ENCODE peak calls at places on chromosomes 5 and 9, in six cellular contexts. S is HepG2, B is foreskin fibroblast, O is Panc1, F is heart left ventricle, A is NB4. Z is an unnamed sample.

GRCh38 chr5:121350493-121350892 is 501.2 kb upstream of the FTMT start:
- DNase-seq in S (no peak), B (peak), O (no peak), F (no peak), A (no peak), Z (no peak)

GRCh38 chr5:65663804-65664521 is 39.1 kb downstream of the SHLD3 start:
- DNase-seq in S (no peak), B (no peak), O (peak), F (no peak), A (no peak), Z (no peak)

GRCh38 chr9:70217029-70217428 is 41.7 kb upstream of the SMC5 start:
- DNase-seq in S (no peak), B (no peak), O (no peak), F (no peak), A (no peak), Z (no peak)

GRCh38 chr5:11912-12311 is 80.1 kb upstream of the PLEKHG4B start:
- DNase-seq in S (no peak), B (no peak), O (no peak), F (no peak), A (peak), Z (no peak)

GRCh38 chr9:35035851-35036701 is 36.3 kb downstream of the VCP start:
- DNase-seq in S (no peak), B (peak), O (no peak), F (peak), A (no peak), Z (no peak)

GRCh38 chr5:133925269-133925668 is 43.2 kb downstream of the C5orf15 start:
- DNase-seq in S (no peak), B (no peak), O (no peak), F (no peak), A (no peak), Z (no peak)

GRCh38 chr5:3596261-3596825 is 711 bp downstream of the IRX1 start:
- DNase-seq in S (no peak), B (peak), O (no peak), F (no peak), A (no peak), Z (no peak)

GRCh38 chr9:124941689-124942561 is 1.0 kb upstream of the GOLGA1 start:
- DNase-seq in S (peak), B (no peak), O (no peak), F (peak), A (peak), Z (no peak)

GRCh38 chr5:128084228-128085167 is 932 bp downstream of the SLC12A2 start:
- DNase-seq in S (no peak), B (peak), O (no peak), F (peak), A (peak), Z (no peak)

GRCh38 chr5:37576496-37576895 is 197.4 kb downstream of the WDR70 start:
- DNase-seq in S (no peak), B (no peak), O (no peak), F (no peak), A (no peak), Z (no peak)

GRCh38 chr5:139700711-139701693 is 52.9 kb downstream of the CXXC5 start:
- DNase-seq in S (peak), B (no peak), O (no peak), F (no peak), A (peak), Z (no peak)

GRCh38 chr5:86748538-86749105 is 130.9 kb downstream of the COX7C start:
- DNase-seq in S (no peak), B (no peak), O (no peak), F (no peak), A (no peak), Z (no peak)

GRCh38 chr9:13295556-13295955 is 16.1 kb upstream of the MPDZ start:
- DNase-seq in S (no peak), B (no peak), O (no peak), F (no peak), A (no peak), Z (no peak)

GRCh38 chr9:135835131-135835530 is 72.2 kb downstream of the CAMSAP1 start:
- DNase-seq in S (no peak), B (no peak), O (no peak), F (no peak), A (no peak), Z (no peak)

GRCh38 chr9:114677418-114677817 is 4.6 kb downstream of the TEX48 start:
- DNase-seq in S (peak), B (peak), O (no peak), F (no peak), A (peak), Z (peak)

GRCh38 chr5:67648201-67648671 is 451.6 kb upstream of the CD180 start:
- DNase-seq in S (no peak), B (peak), O (no peak), F (peak), A (no peak), Z (no peak)

GRCh38 chr9:5041390-5042115 is 56.5 kb downstream of the JAK2 start:
- DNase-seq in S (no peak), B (no peak), O (no peak), F (no peak), A (no peak), Z (no peak)

GRCh38 chr9:132814937-132815336 is 63.1 kb downstream of the AK8 start:
- DNase-seq in S (no peak), B (no peak), O (no peak), F (no peak), A (no peak), Z (no peak)

GRCh38 chr5:91182763-91183162 is 200.4 kb downstream of the ARRDC3 start:
- DNase-seq in S (no peak), B (peak), O (no peak), F (peak), A (peak), Z (no peak)

GRCh38 chr9:126421567-126422428 is 95.2 kb downstream of the MVB12B start:
- DNase-seq in S (no peak), B (no peak), O (no peak), F (no peak), A (no peak), Z (no peak)

GRCh38 chr5:3489221-3489620 is 106.4 kb upstream of the IRX1 start:
- DNase-seq in S (no peak), B (no peak), O (no peak), F (no peak), A (no peak), Z (no peak)

GRCh38 chr9:134560654-134561053 is 80.9 kb upstream of the COL5A1 start:
- DNase-seq in S (no peak), B (no peak), O (no peak), F (no peak), A (peak), Z (no peak)

GRCh38 chr5:75042511-75042910 is 9.8 kb downstream of the GCNT4 start:
- DNase-seq in S (no peak), B (no peak), O (no peak), F (no peak), A (no peak), Z (no peak)

GRCh38 chr5:30414078-30414477 is 779.4 kb upstream of the CDH6 start:
- DNase-seq in S (no peak), B (no peak), O (no peak), F (no peak), A (no peak), Z (no peak)

GRCh38 chr5:10533218-10533617 is 30.7 kb upstream of the ANKRD33B start:
- DNase-seq in S (no peak), B (no peak), O (no peak), F (no peak), A (no peak), Z (no peak)

GRCh38 chr5:68683632-68684035 is 410.2 kb upstream of the SLC30A5 start:
- DNase-seq in S (no peak), B (peak), O (peak), F (peak), A (no peak), Z (peak)

GRCh38 chr5:27682600-27682999 is 644.2 kb upstream of the CDH9 start:
- DNase-seq in S (peak), B (no peak), O (no peak), F (no peak), A (peak), Z (no peak)

GRCh38 chr9:130172161-130172857 is at the start of gene NCS1:
- DNase-seq in S (no peak), B (peak), O (no peak), F (peak), A (peak), Z (no peak)

GRCh38 chr5:26700759-26701384 is 337.5 kb downstream of the CDH9 start:
- DNase-seq in S (peak), B (no peak), O (peak), F (no peak), A (peak), Z (no peak)

GRCh38 chr5:107472620-107473064 is 198.1 kb downstream of the EFNA5 start:
- DNase-seq in S (no peak), B (no peak), O (no peak), F (no peak), A (no peak), Z (no peak)
- H3K4me3 ChIP-seq in S (no peak), B (no peak), O (no peak), F (no peak), A (no peak), Z (no peak)

GRCh38 chr5:1252681-1253080 is 27.5 kb downstream of the SLC6A18 start:
- DNase-seq in S (no peak), B (no peak), O (no peak), F (no peak), A (no peak), Z (no peak)

GRCh38 chr5:1254196-1254595 is 29.0 kb downstream of the SLC6A18 start:
- DNase-seq in S (no peak), B (no peak), O (no peak), F (no peak), A (no peak), Z (no peak)

GRCh38 chr5:1249366-1250280 is 24.4 kb downstream of the SLC6A18 start:
- DNase-seq in S (no peak), B (no peak), O (no peak), F (no peak), A (no peak), Z (no peak)

GRCh38 chr5:1253456-1254105 is 28.4 kb downstream of the SLC6A18 start:
- DNase-seq in S (no peak), B (no peak), O (no peak), F (no peak), A (no peak), Z (no peak)

DNA sequence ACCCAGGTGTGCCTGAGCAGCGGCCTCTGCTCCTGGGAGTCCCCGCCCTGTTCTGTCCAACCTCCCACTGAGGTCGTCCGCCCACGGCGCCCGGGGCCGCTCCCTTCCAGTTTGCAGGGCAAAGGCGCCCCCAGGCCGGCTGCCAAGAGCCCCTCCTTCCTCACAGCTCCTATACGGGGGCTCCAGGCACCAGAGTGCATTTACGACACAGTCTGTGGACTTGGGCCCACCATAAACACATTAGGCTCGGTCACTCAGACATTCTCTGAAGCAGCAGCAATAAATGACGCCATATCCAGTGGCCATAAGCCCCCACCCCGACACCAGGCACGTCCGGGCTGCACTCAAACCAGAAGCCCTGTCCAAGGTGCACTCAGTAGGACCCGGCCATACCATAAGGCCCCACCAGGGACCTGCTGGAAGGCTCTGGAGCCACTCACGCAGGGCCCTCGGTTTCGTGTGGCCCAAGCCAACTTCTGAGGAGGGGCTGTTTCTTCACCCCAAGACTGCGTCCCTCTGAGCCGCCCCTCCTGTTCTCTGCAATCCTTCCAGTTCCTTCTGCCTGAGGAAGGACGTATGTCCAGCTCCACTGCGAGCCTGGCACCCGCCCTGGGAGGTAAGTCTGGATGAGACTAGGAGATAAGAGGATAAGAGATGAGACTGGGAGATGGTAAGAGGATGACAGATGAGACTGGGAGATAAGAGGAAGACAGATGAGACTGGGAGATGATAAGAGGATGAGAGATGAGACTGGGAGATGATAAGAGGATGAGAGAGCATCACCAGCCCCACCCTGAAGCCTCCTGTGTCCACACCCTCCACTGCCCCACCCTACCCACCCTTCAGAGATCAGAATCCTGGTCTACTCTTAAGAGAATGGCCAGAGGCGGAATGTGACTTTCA is 26.7 kb downstream of the SLC6A18 start:
- DNase-seq in S (no peak), B (no peak), O (no peak), F (no peak), A (no peak), Z (no peak)
- H3K4me3 ChIP-seq in S (no peak), B (no peak), O (no peak), F (no peak), A (no peak), Z (no peak)

GRCh38 chr9:127970401-127971313 is 10.1 kb downstream of the EEIG1 start:
- DNase-seq in S (no peak), B (no peak), O (no peak), F (peak), A (no peak), Z (no peak)
- H3K4me3 ChIP-seq in S (no peak), B (no peak), O (peak), F (no peak), A (no peak), Z (no peak)

DNA sequence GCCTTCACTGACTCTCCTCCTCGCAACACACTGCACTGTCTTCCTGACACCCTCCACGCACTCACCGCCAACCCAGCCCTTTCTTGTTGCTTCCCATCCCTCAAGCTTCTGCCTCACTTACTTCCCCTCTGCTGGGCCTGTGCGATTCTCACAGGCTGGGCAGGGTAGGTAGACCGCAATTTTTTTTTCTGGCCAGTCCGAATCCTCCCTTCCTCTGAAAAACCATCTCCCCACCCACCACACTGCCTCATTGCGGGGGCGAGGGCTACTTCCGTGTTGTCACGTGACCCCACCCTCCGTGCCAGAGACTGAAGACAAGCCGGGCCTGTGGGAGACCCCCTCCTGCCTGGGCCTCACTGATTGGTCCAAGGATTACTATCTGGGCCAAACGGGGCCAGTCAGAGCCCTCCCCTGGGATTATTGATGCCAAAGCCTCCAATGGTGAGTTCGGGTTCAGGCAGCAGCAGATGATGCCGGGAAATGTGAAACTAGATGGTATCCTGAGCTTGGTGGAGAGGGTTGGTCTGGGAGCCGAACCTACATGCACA is 73.1 kb downstream of the STK10 start:
- DNase-seq in S (no peak), B (no peak), O (no peak), F (peak), A (peak), Z (no peak)
- H3K4me3 ChIP-seq in S (no peak), B (no peak), O (no peak), F (no peak), A (peak), Z (no peak)

GRCh38 chr5:72957337-72957736 is 1.5 kb downstream of the FCHO2 start:
- DNase-seq in S (no peak), B (no peak), O (no peak), F (no peak), A (no peak), Z (no peak)
- H3K4me3 ChIP-seq in S (peak), B (peak), O (peak), F (peak), A (peak), Z (peak)

GRCh38 chr5:73499756-73500155 is 1.5 kb downstream of the BTF3 start:
- DNase-seq in S (no peak), B (no peak), O (no peak), F (no peak), A (no peak), Z (no peak)
- H3K4me3 ChIP-seq in S (peak), B (peak), O (peak), F (peak), A (peak), Z (peak)